ENCODE peak calls at places on chromosomes 11 and 22, in seven cellular contexts. One of them, this sample, is unnamed.

GRCh38 chr11:129695543-129696308 is 119.9 kb upstream of the TMEM45B start:
- DNase-seq in KBM-7: peak
- DNase-seq in stimulated activated CD4-positive, alpha-beta T cell treated with anti-CD3 and anti-CD28 coated beads, Interleukin-1b, Interleukin-23, amount 100 ng/mL, for 4 hours: peak
- DNase-seq in NCI-H1092: peak
- DNase-seq in activated CD8-positive, alpha-beta memory T cell treated with anti-CD3 and anti-CD28 coated beads for 48 hours: peak
- DNase-seq in HFFc6: no peak
- DNase-seq in hypothalamus: no peak
- DNase-seq in this sample: no peak

GRCh38 chr11:34426766-34427170 is 12.0 kb upstream of the CAT start:
- DNase-seq in KBM-7: no peak
- DNase-seq in NCI-H1092: no peak
- DNase-seq in HFFc6: peak
- DNase-seq in stimulated activated CD4-positive, alpha-beta T cell treated with anti-CD3 and anti-CD28 coated beads, Interleukin-1b, Interleukin-23, amount 100 ng/mL, for 4 hours: no peak
- DNase-seq in hypothalamus: no peak
- DNase-seq in activated CD8-positive, alpha-beta memory T cell treated with anti-CD3 and anti-CD28 coated beads for 48 hours: no peak
- DNase-seq in this sample: peak

GRCh38 chr11:103338621-103339484 is 229.6 kb downstream of the DYNC2H1 start:
- DNase-seq in HFFc6: peak
- DNase-seq in activated CD8-positive, alpha-beta memory T cell treated with anti-CD3 and anti-CD28 coated beads for 48 hours: no peak
- DNase-seq in hypothalamus: no peak
- DNase-seq in KBM-7: no peak
- DNase-seq in stimulated activated CD4-positive, alpha-beta T cell treated with anti-CD3 and anti-CD28 coated beads, Interleukin-1b, Interleukin-23, amount 100 ng/mL, for 4 hours: no peak
- DNase-seq in NCI-H1092: no peak
- DNase-seq in this sample: no peak

GRCh38 chr11:70078796-70079616 is 889 bp downstream of the ANO1 start:
- DNase-seq in hypothalamus: no peak
- DNase-seq in stimulated activated CD4-positive, alpha-beta T cell treated with anti-CD3 and anti-CD28 coated beads, Interleukin-1b, Interleukin-23, amount 100 ng/mL, for 4 hours: no peak
- DNase-seq in KBM-7: no peak
- DNase-seq in HFFc6: no peak
- DNase-seq in NCI-H1092: no peak
- DNase-seq in activated CD8-positive, alpha-beta memory T cell treated with anti-CD3 and anti-CD28 coated beads for 48 hours: no peak
- DNase-seq in this sample: no peak

GRCh38 chr11:93820085-93820710 is 30.2 kb downstream of the VSTM5 start:
- DNase-seq in HFFc6: no peak
- DNase-seq in KBM-7: no peak
- DNase-seq in activated CD8-positive, alpha-beta memory T cell treated with anti-CD3 and anti-CD28 coated beads for 48 hours: no peak
- DNase-seq in stimulated activated CD4-positive, alpha-beta T cell treated with anti-CD3 and anti-CD28 coated beads, Interleukin-1b, Interleukin-23, amount 100 ng/mL, for 4 hours: no peak
- DNase-seq in hypothalamus: no peak
- DNase-seq in NCI-H1092: no peak
- DNase-seq in this sample: no peak

GRCh38 chr22:36931446-36931845 is 18.0 kb downstream of the CSF2RB start:
- DNase-seq in KBM-7: no peak
- DNase-seq in stimulated activated CD4-positive, alpha-beta T cell treated with anti-CD3 and anti-CD28 coated beads, Interleukin-1b, Interleukin-23, amount 100 ng/mL, for 4 hours: no peak
- DNase-seq in hypothalamus: no peak
- DNase-seq in activated CD8-positive, alpha-beta memory T cell treated with anti-CD3 and anti-CD28 coated beads for 48 hours: no peak
- DNase-seq in NCI-H1092: no peak
- DNase-seq in HFFc6: no peak
- DNase-seq in this sample: no peak

GRCh38 chr22:39433476-39434242 is 23.2 kb upstream of the MGAT3 start:
- DNase-seq in KBM-7: no peak
- DNase-seq in HFFc6: no peak
- DNase-seq in activated CD8-positive, alpha-beta memory T cell treated with anti-CD3 and anti-CD28 coated beads for 48 hours: no peak
- DNase-seq in NCI-H1092: no peak
- DNase-seq in hypothalamus: no peak
- DNase-seq in stimulated activated CD4-positive, alpha-beta T cell treated with anti-CD3 and anti-CD28 coated beads, Interleukin-1b, Interleukin-23, amount 100 ng/mL, for 4 hours: no peak
- DNase-seq in this sample: no peak

GRCh38 chr11:132123854-132124835 is 753.7 kb downstream of the NTM start:
- DNase-seq in NCI-H1092: no peak
- DNase-seq in activated CD8-positive, alpha-beta memory T cell treated with anti-CD3 and anti-CD28 coated beads for 48 hours: no peak
- DNase-seq in KBM-7: no peak
- DNase-seq in HFFc6: no peak
- DNase-seq in hypothalamus: no peak
- DNase-seq in stimulated activated CD4-positive, alpha-beta T cell treated with anti-CD3 and anti-CD28 coated beads, Interleukin-1b, Interleukin-23, amount 100 ng/mL, for 4 hours: no peak
- DNase-seq in this sample: no peak

GRCh38 chr11:554824-555499 is 5.6 kb downstream of the LMNTD2 start:
- DNase-seq in stimulated activated CD4-positive, alpha-beta T cell treated with anti-CD3 and anti-CD28 coated beads, Interleukin-1b, Interleukin-23, amount 100 ng/mL, for 4 hours: peak
- DNase-seq in NCI-H1092: peak
- DNase-seq in activated CD8-positive, alpha-beta memory T cell treated with anti-CD3 and anti-CD28 coated beads for 48 hours: no peak
- DNase-seq in hypothalamus: no peak
- DNase-seq in KBM-7: peak
- DNase-seq in HFFc6: no peak
- DNase-seq in this sample: no peak